ENCODE peak calls at places on chromosomes 5 and 9, in four cellular contexts. Z, A, S and B are unnamed samples. For H3K4me1, the result is how much of the 10 kb centered on the place peaks cover.

GRCh38 chr9:127347831-127348699 is 48.9 kb upstream of the SLC2A8 start:
- DNase-seq in A (no peak), Z (no peak), S (no peak), B (peak)

GRCh38 chr5:137573376-137573775 is 74.2 kb upstream of the SPOCK1 start:
- DNase-seq in S (no peak), A (no peak), Z (no peak), B (no peak)

GRCh38 chr5:39464096-39464495 is 39.3 kb upstream of the DAB2 start:
- DNase-seq in S (no peak), Z (no peak), A (no peak), B (no peak)

GRCh38 chr9:115944166-115944948 is 209.2 kb upstream of the PAPPA start:
- DNase-seq in A (no peak), S (peak), Z (no peak), B (peak)

GRCh38 chr9:18477121-18477705 is 3.3 kb downstream of the ADAMTSL1 start:
- DNase-seq in S (no peak), A (no peak), Z (no peak), B (no peak)

GRCh38 chr9:32468740-32469139 is 57.3 kb downstream of the RIGI start:
- DNase-seq in A (no peak), S (no peak), Z (no peak), B (no peak)

GRCh38 chr5:100623719-100624118 is 88.5 kb downstream of the FAM174A start:
- DNase-seq in S (peak), Z (no peak), A (no peak), B (no peak)

GRCh38 chr5:18305288-18305899 is 671.1 kb downstream of the TAF11L14 start:
- DNase-seq in Z (no peak), A (no peak), S (no peak), B (peak)

GRCh38 chr9:89943309-89943708 is 338.5 kb downstream of the GADD45G start:
- DNase-seq in S (no peak), Z (no peak), A (no peak), B (no peak)

GRCh38 chr9:129223551-129224208 is 45.6 kb upstream of the IER5L start:
- DNase-seq in Z (peak), S (no peak), A (no peak), B (no peak)

GRCh38 chr5:131008329-131008728 is 156.7 kb downstream of the HINT1 start:
- DNase-seq in S (no peak), Z (peak), A (no peak), B (peak)

GRCh38 chr5:1004598-1005361 is 3.8 kb upstream of the NKD2 start:
- DNase-seq in A (peak), S (peak), Z (peak), B (peak)

GRCh38 chr5:7926296-7926695 is 57.3 kb downstream of the MTRR start:
- DNase-seq in A (no peak), Z (no peak), S (no peak), B (no peak)

GRCh38 chr9:15211160-15211993 is 95.6 kb downstream of the TTC39B start:
- DNase-seq in A (peak), S (peak), Z (no peak), B (peak)

GRCh38 chr9:110601098-110601497 is 21.6 kb upstream of the SVEP1 start:
- DNase-seq in Z (no peak), A (no peak), S (no peak), B (no peak)

GRCh38 chr9:132973713-132974112 is 4.8 kb upstream of the GFI1B start:
- DNase-seq in A (no peak), Z (no peak), S (peak), B (no peak)

GRCh38 chr5:9766581-9766980 is 136.4 kb upstream of the TAS2R1 start:
- DNase-seq in A (no peak), Z (no peak), S (no peak), B (no peak)

GRCh38 chr9:81266674-81267073 is 422.7 kb downstream of the TLE1 start:
- DNase-seq in A (no peak), Z (no peak), S (no peak), B (no peak)

GRCh38 chr9:96420468-96421219 is 2.5 kb upstream of the ZNF367 start:
- DNase-seq in S (peak), Z (no peak), A (no peak), B (no peak)

GRCh38 chr9:129697111-129697955 is 31.9 kb downstream of the PRRX2 start:
- DNase-seq in A (no peak), S (no peak), Z (no peak), B (peak)

GRCh38 chr9:106284300-106284699 is 578.7 kb upstream of the ZNF462 start:
- DNase-seq in Z (no peak), A (no peak), S (no peak), B (no peak)

GRCh38 chr5:99879791-99880511 is 655.2 kb upstream of the FAM174A start:
- DNase-seq in S (no peak), Z (no peak), A (no peak), B (no peak)

GRCh38 chr9:15293727-15294405 is 13.2 kb downstream of the TTC39B start:
- DNase-seq in Z (no peak), S (peak), A (no peak), B (no peak)

GRCh38 chr9:15104826-15105420 is 194.7 kb upstream of the FREM1 start:
- DNase-seq in S (peak), Z (no peak), A (peak), B (no peak)

GRCh38 chr5:141492168-141492885 is 3.4 kb downstream of the PCDHGC5 start:
- DNase-seq in Z (no peak), A (no peak), S (peak), B (no peak)
- H3K4me3 ChIP-seq in Z (no peak), A (peak), S (no peak), B (no peak)

GRCh38 chr9:33946779-33947535 is 101.7 kb downstream of the UBAP2 start:
- DNase-seq in Z (no peak), S (no peak), A (no peak), B (no peak)

GRCh38 chr9:33952066-33952465 is 96.6 kb downstream of the UBAP2 start:
- DNase-seq in A (no peak), Z (no peak), S (no peak), B (no peak)

DNA sequence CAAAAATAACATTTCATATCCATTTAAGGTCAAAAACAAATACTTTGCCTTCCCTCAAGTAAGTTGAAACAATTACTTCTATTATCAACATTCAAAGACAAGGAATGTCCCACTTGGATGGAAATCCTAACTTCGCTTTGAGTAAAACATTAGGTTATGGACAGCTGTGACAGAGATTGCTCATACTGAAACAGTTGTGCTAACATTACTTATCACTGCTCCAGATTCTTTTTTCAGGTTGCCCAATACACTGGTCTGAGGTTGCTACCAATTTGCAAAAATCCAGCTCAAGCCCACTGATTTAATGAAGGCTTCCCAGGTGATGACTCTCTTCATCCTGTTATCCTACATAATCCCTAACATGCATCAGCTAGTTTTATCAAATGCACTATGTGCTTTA is 98.3 kb downstream of the UBAP2 start:
- DNase-seq in S (no peak), A (no peak), Z (no peak), B (no peak)
- H3K27ac ChIP-seq in S (no peak), A (no peak), Z (no peak), B (no peak)

DNA sequence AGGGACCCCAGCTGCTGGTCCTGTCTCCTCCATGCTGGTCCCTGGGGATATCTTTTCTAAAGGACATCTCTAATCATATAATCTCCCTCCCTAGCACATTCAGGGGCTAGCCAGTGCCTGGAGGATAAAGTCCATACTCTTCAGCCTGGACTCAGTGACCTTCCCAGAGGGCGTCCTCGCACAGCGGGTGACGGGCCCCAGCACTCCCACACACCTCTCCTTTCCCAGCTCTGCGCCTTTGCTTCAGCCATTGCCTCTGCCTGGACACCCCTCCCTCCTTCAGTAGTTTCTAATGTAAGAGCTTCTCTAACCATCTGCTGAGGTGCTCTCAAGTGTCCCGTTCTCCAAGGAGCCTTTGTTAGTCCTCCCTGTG is 15.2 kb upstream of the TNIP1 start:
- DNase-seq in A (no peak), S (no peak), Z (no peak), B (no peak)
- H3K4me1 ChIP-seq in A (half or more), S (under half), Z (half or more), B (under half)

DNA sequence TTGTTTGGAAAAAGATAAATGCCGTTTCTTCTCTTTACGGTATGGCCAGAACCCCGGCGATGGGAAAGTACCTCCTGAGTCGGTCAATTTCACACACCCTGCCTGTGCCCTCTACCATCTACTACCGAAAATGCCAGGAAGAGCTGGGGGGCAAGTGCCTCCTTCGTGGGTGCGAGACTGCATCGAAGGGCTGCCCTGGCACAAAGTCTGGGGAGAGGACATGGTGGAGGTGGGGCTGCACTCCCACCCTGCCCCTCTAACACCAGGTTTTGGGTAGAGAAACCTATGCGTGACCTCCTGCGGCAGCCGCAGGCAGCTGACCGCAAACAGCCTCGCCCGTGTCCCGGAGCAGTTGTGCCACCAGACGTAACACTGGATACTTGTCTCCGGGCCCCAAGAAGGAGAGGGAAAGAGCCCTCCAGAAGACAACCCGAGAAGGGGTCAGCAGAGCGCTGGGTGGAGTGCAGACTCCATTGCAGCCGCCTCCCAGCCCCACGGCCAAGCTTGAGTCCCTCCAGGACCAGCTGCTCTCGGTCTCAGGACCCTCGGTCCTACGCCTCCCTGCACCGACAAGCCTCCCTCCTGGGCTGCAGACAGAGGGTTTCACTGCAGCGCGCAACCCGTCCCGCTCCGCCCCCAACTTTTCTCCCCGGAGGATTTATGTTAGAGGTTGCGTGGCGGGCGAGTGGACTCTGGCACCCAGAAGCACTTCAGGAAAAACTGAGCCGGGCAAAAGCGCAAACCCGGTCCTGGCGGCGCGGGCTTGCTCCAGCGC is 823 bp upstream of the PRDM6 start:
- DNase-seq in A (no peak), S (no peak), Z (peak), B (peak)
- H3K4me3 ChIP-seq in A (no peak), S (no peak), Z (peak), B (no peak)

DNA sequence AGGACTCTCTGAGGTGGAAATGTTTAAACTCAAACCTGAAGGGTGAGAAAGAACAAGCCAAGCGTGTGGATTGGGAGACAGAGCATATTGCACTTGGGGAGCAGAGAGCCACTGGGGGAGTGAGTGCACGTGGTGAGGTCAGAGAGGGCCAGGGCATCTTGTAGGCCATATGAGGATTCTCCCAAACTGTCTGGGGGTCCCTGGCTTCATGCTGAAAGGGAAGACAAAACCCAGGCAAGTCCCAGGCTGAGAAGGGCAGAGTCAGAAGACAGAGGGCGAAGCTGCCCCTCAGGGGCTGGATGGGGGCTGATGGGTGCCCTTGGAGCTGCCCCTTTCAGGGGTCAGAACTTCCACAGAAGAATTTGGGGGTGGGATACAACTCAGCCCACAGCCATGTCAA is 215.3 kb upstream of the S1PR3 start:
- DNase-seq in Z (no peak), S (no peak), A (no peak), B (no peak)
- H3K27ac ChIP-seq in Z (no peak), S (no peak), A (no peak), B (no peak)

GRCh38 chr5:144189800-144190429 is 19.2 kb downstream of the KCTD16 start:
- DNase-seq in A (peak), S (peak), Z (no peak), B (no peak)
- H3K4me1 ChIP-seq in A (half or more), S (half or more), Z (half or more), B (under half)

DNA sequence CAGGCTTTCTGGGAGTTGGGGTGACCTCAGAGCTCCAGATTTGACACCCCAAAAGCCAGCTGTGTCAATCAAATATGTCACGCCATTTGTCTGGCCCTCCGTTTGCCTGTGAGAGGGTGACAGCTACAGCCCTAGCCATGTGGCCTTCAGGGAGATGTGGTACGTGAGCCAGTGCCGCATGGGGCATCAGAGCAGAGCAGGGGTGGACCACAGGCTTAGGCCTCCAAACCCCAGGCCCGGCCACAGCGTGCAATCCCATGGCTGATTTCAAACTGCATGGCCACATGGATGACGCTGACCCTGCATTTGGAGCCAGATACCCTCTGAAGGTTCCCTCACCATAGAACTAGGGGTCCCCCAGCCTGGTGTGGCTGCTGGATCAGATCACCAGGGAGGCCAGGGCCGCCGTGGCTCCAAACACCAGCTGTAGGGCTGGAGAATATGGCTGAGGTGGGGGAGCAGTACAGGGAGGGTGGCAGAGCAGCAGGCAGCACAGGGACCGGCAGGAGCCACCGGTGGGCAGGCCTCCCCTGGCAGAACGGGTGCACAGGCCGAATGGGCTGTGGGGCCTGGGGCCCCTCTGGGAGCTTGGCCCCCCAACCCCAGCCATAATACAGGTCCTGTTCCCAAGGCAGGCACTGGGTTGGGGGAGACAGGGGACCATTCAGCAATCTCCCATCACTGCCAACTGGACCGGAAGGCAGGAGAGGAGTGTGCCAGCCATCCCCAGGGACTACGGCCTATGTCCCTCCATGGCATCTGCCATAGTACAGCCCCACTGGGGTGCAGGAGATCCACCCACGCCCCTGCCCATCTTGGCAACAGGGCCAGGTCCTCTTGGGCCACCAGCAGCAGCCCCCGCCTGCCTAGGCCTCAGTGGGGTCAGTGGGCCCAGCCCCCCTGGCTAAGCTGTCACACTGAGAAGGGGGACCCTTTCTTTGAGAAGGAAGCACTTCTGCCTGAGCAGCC is 1.5 kb downstream of the SAPCD2 start:
- DNase-seq in Z (no peak), A (no peak), S (no peak), B (peak)
- H3K4me3 ChIP-seq in Z (no peak), A (no peak), S (no peak), B (no peak)

GRCh38 chr9:98455256-98455956 is 200.0 kb upstream of the TBC1D2 start:
- DNase-seq in S (no peak), Z (no peak), A (no peak), B (no peak)

GRCh38 chr9:98453589-98454311 is 198.3 kb upstream of the TBC1D2 start:
- DNase-seq in S (no peak), A (no peak), Z (no peak), B (no peak)

GRCh38 chr9:98450486-98450885 is 195.0 kb upstream of the TBC1D2 start:
- DNase-seq in S (no peak), A (no peak), Z (no peak), B (no peak)

GRCh38 chr9:98455957-98456621 is 200.6 kb upstream of the TBC1D2 start:
- DNase-seq in Z (no peak), S (no peak), A (no peak), B (no peak)

GRCh38 chr9:98451576-98451975 is 196.1 kb upstream of the TBC1D2 start:
- DNase-seq in Z (no peak), S (no peak), A (no peak), B (no peak)
- H3K27ac ChIP-seq in Z (no peak), S (no peak), A (no peak), B (no peak)